ENCODE peak calls at places on chromosome 14, in six cellular contexts. J is right lobe of liver, N is left ventricle myocardium inferior, I is stomach, D is BE2C, P is ascending aorta. W is an unnamed sample.

GRCh38 chr14:23437142-23438129 is 2.0 kb upstream of the MYH7 start:
- DNase-seq in P (no peak), J (no peak), N (no peak), I (no peak), D (no peak), W (peak; percentile 2)

GRCh38 chr14:65465584-65465983 is 53.1 kb downstream of the FUT8 start:
- DNase-seq in D (no peak), N (no peak), J (no peak), P (no peak), I (no peak), W (no peak)

GRCh38 chr14:37246427-37246829 is 48.7 kb downstream of the MIPOL1 start:
- DNase-seq in N (no peak), I (no peak), D (no peak), J (no peak), P (no peak), W (no peak)

GRCh38 chr14:77458249-77458950 is 507 bp downstream of the AHSA1 start:
- DNase-seq in J (peak; percentile 50), N (no peak), P (no peak), I (peak; percentile 43), D (peak; percentile 70), W (no peak)

GRCh38 chr14:101839236-101839635 is 77.7 kb downstream of the PPP2R5C start:
- DNase-seq in I (no peak), J (no peak), D (peak; percentile 53), P (no peak), N (no peak), W (no peak)

GRCh38 chr14:100654025-100654813 is 67.0 kb upstream of the BEGAIN start:
- DNase-seq in P (no peak), J (no peak), D (no peak), I (no peak), N (no peak), W (no peak)

GRCh38 chr14:89669209-89669608 is 252.2 kb upstream of the FOXN3 start:
- DNase-seq in P (no peak), N (peak; percentile 21), D (no peak), I (no peak), J (peak; percentile 28), W (no peak)

GRCh38 chr14:70289138-70289537 is 70.3 kb downstream of the COX16 start:
- DNase-seq in I (no peak), J (no peak), P (no peak), D (no peak), N (no peak), W (no peak)

GRCh38 chr14:23018107-23018506 is 8.2 kb upstream of the C14orf93 start:
- DNase-seq in J (no peak), P (no peak), I (no peak), D (no peak), N (no peak), W (no peak)

GRCh38 chr14:61718039-61718438 is 22.7 kb downstream of the HIF1A start:
- DNase-seq in P (no peak), N (no peak), D (no peak), J (no peak), I (no peak), W (no peak)
- H3K4me1 ChIP-seq in P (peaks cover 4% of the 10 kb centered on the region), N (peaks cover 78% of the 10 kb centered on the region), D (peaks cover 26% of the 10 kb centered on the region), J (no peaks in the 10 kb centered on the region), I (peaks cover 65% of the 10 kb centered on the region), W (peaks cover 27% of the 10 kb centered on the region)

GRCh38 chr14:68925373-68925772 is 53.7 kb downstream of the ACTN1 start:
- DNase-seq in N (no peak), P (no peak), D (no peak), I (no peak), J (no peak), W (no peak)
- H3K4me1 ChIP-seq in N (peaks cover 71% of the 10 kb centered on the region), P (peaks cover 78% of the 10 kb centered on the region), D (peaks cover 17% of the 10 kb centered on the region), I (peaks cover 74% of the 10 kb centered on the region), J (no peaks in the 10 kb centered on the region), W (peaks cover 45% of the 10 kb centered on the region)

GRCh38 chr14:61332658-61333029 is 11.3 kb downstream of the PRKCH start:
- DNase-seq in N (no peak), I (no peak), P (no peak), J (no peak), D (no peak), W (no peak)
- H3K4me1 ChIP-seq in N (peaks cover 77% of the 10 kb centered on the region), I (no peaks in the 10 kb centered on the region), P (no peaks in the 10 kb centered on the region), J (no peaks in the 10 kb centered on the region), D (no peaks in the 10 kb centered on the region), W (peaks cover 47% of the 10 kb centered on the region)

GRCh38 chr14:56808314-56809201 is 1.7 kb downstream of the OTX2 start:
- DNase-seq in N (no peak), I (no peak), P (no peak), J (no peak), D (no peak), W (no peak)
- H3K4me1 ChIP-seq in N (peaks cover 24% of the 10 kb centered on the region), I (peaks cover 42% of the 10 kb centered on the region), P (peaks cover 4% of the 10 kb centered on the region), J (no peaks in the 10 kb centered on the region), D (no peaks in the 10 kb centered on the region), W (peaks cover 19% of the 10 kb centered on the region)

GRCh38 chr14:45134051-45134958 is at the start of gene FKBP3:
- DNase-seq in J (peak; percentile 96), N (peak; percentile 95), D (peak; percentile 97), P (peak; percentile 98), I (peak; percentile 97), W (peak; percentile 94)
- H3K4me1 ChIP-seq in J (no peaks in the 10 kb centered on the region), N (peaks cover 86% of the 10 kb centered on the region), D (no peaks in the 10 kb centered on the region), P (peaks cover 23% of the 10 kb centered on the region), I (peaks cover 42% of the 10 kb centered on the region), W (peaks cover 45% of the 10 kb centered on the region)

DNA sequence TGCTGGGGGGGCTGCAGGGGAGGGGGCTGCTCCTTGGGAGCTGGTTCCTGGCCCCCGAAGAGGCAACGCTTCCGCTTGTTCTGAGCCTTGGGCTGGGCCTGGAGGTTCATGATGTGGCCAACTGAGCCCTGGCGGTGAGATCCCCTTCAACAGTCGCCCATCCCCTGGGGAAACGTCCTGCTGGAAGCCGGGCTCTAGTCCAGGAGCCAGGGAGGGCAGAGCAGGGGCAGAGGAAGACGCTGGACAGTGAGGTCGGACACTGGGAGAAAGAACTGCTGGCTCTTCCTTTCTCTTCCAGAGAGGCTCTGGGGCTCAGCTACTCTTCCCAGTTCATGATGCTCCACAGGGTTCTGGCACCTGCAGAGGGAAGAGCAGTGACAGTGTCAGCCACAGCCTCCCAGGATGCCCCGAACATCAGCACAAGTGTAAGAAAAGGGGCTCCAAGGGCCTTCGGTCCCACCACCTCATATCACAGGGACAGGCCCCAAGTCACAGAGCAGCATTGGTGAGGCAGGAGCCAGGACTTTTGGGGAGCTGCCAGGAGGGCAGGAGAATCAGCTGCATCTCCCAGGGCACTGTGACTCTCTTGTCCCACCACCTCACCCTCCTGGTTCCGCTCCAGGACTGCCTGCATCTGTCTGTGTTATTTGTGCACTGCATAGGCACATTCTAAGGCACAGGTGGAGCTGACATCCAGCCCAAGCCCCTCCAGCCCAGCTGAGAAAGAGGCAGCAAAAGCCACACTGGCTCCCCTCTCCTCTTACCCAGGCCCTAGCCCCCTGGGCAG is 25.9 kb upstream of the PNMA1 start:
- DNase-seq in D (no peak), P (no peak), J (no peak), I (no peak), N (no peak), W (no peak)
- H3K4me1 ChIP-seq in D (peaks cover 42% of the 10 kb centered on the region), P (peaks cover 65% of the 10 kb centered on the region), J (peaks cover 2% of the 10 kb centered on the region), I (peaks cover 71% of the 10 kb centered on the region), N (peaks cover 72% of the 10 kb centered on the region), W (peaks cover 64% of the 10 kb centered on the region)

DNA sequence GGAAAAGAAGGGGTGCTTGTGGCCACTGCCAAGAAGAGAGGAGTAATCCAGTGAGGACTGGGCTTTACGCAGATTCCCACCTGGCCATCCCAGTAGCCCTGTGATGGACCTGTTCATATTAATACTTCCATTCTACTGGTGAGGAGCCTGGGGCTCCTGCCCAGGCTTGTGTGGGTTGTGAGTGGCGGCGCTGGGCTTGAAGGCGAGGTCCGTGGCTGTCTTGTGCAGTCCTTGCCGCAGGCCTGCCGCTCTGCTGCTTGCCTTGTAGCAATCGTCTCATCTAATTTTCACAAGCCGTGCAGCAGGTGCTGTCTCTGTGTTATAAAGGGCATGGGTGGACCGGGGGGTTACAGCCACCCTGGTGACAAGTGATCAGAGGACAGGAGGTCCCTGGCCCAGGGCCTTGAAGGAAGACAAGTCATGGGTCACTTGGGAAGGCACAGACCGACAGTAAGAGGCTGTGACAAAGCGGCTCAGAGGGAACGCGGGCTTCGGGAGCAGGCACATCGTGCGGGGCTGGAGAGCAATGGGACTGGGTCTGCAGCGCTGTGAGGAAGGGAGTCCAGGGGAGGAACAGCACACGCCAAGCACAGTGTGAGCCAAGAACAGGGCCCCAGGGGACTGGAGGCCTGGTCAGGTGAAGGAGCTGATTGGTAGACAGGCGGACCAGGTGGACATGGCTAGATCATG is 7.3 kb upstream of the BDKRB2 start:
- DNase-seq in N (no peak), P (no peak), I (no peak), D (no peak), J (no peak), W (no peak)
- H3K4me1 ChIP-seq in N (peaks cover 3% of the 10 kb centered on the region), P (no peaks in the 10 kb centered on the region), I (peaks cover 18% of the 10 kb centered on the region), D (no peaks in the 10 kb centered on the region), J (no peaks in the 10 kb centered on the region), W (peaks cover 11% of the 10 kb centered on the region)

DNA sequence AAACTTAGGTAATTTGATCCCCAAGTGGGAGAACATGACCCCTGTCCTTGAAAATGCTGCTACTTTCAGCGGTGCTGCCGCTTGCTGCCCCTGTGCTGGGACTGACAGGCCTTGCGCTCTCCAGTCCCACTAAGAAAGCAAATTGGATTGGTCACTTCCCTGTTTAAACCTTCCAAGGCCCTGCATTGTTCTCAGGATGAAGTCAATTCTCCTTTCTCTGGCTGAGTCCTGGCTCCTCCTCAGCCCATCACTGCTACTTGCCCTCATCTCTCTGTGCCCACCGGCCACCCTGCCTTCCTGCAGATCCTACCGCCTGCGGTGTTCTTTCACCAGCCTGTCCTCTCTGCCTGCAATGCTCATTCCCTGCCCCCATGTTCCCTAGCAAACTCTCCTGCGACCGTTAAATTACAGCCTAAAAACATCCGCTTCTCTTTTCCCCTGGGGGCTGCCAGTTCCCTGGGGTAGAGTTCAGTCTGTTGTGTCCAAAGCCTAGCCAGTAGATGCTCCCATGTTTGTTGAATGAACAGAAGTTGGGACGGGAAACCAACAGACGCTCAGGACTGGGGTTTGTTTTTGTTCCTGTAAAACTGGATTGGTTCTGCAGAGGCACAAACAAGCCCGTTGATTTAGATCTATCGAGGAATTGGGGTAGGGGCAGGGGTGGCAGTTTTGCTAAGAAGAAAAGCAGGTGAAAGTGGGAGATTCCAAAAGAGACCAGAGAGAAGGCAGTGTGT is 127.3 kb upstream of the HIF1A start:
- DNase-seq in P (peak; percentile 63), J (no peak), D (peak; percentile 35), I (no peak), N (no peak), W (peak; percentile 68)
- H3K4me1 ChIP-seq in P (peaks cover 12% of the 10 kb centered on the region), J (no peaks in the 10 kb centered on the region), D (peaks cover 38% of the 10 kb centered on the region), I (peaks cover 32% of the 10 kb centered on the region), N (peaks cover 61% of the 10 kb centered on the region), W (peaks cover 54% of the 10 kb centered on the region)